ENCODE peak calls at places on chromosomes 13 and 19, in eight cellular contexts. Q is A172; V is mesothelial cell of epicardium; L is Kasumi-1; P is GF-D8; Z is activated T-helper 1 cell treated with anti-CD3 and anti-CD28 coated beads, Interleukin-12 subunit alpha, Interleukin-12 subunit beta, Interleukin-2, Interleukin-4 antibody, amounts not matched to agents 30 ng/mL and 10 ng/mL and 1 ng/mL, durations not matched to agents 14 hours and 24 hours and 36 hours; G is AG08395; U is iPS DF 6.9. S is an unnamed sample.

GRCh38 chr13:63190219-63190618 is 1774.6 kb upstream of the PCDH20 start:
- DNase-seq in Q (no peak), V (no peak), L (no peak), P (no peak), Z (no peak), G (no peak), U (no peak), S (no peak)

GRCh38 chr13:34833562-34834182 is 108.4 kb upstream of the NBEA start:
- DNase-seq in Q (no peak), V (no peak), L (no peak), P (no peak), Z (no peak), G (peak), U (peak), S (no peak)

GRCh38 chr19:34220472-34221063 is 33.8 kb upstream of the GARRE1 start:
- DNase-seq in Q (peak), V (peak), L (peak), P (peak), Z (peak), G (peak), U (peak), S (no peak)

GRCh38 chr19:36987091-36987490 is 71.0 kb downstream of the ZNF568 start:
- DNase-seq in Q (no peak), V (no peak), L (no peak), P (no peak), Z (no peak), G (no peak), U (no peak), S (no peak)

GRCh38 chr13:38202730-38203129 is 146.9 kb upstream of the UFM1 start:
- DNase-seq in Q (peak), V (no peak), L (no peak), P (no peak), Z (no peak), G (no peak), U (no peak), S (no peak)

GRCh38 chr19:45766293-45766918 is 2.6 kb downstream of the SIX5 start:
- DNase-seq in Q (no peak), V (no peak), L (no peak), P (no peak), Z (no peak), G (no peak), U (no peak), S (no peak)

GRCh38 chr19:34505321-34506025 is 23.9 kb downstream of the WTIP start:
- DNase-seq in Q (no peak), V (no peak), L (no peak), P (no peak), Z (no peak), G (peak), U (no peak), S (no peak)

GRCh38 chr13:32409561-32410440 is 18.1 kb downstream of the N4BP2L1 start:
- DNase-seq in Q (no peak), V (no peak), L (no peak), P (no peak), Z (no peak), G (peak), U (no peak), S (no peak)

GRCh38 chr19:16518061-16518460 is 21.9 kb downstream of the C19orf44 start:
- DNase-seq in Q (no peak), V (no peak), L (no peak), P (no peak), Z (no peak), G (no peak), U (no peak), S (no peak)

GRCh38 chr13:99959127-99959529 is 12.4 kb downstream of the ZIC5 start:
- DNase-seq in Q (no peak), V (no peak), L (no peak), P (no peak), Z (no peak), G (no peak), U (no peak), S (no peak)

GRCh38 chr13:73657821-73658540 is 476.2 kb downstream of the KLF12 start:
- DNase-seq in Q (no peak), V (no peak), L (no peak), P (no peak), Z (no peak), G (peak), U (no peak), S (no peak)

GRCh38 chr19:7596191-7596937 is 701 bp downstream of the CAMSAP3 start:
- DNase-seq in Q (no peak), V (no peak), L (no peak), P (no peak), Z (no peak), G (no peak), U (no peak), S (no peak)

GRCh38 chr13:52371736-52372247 is 34.2 kb downstream of the THSD1 start:
- DNase-seq in Q (peak), V (no peak), L (no peak), P (no peak), Z (no peak), G (peak), U (no peak), S (no peak)

GRCh38 chr13:40878321-40878720 is 88.9 kb downstream of the SLC25A15 start:
- DNase-seq in Q (no peak), V (no peak), L (no peak), P (no peak), Z (no peak), G (no peak), U (no peak), S (no peak)

GRCh38 chr19:290539-291521 is at the start of gene PLPP2:
- DNase-seq in Q (peak), V (no peak), L (no peak), P (no peak), Z (no peak), G (peak), U (peak), S (peak)

GRCh38 chr13:101416181-101417042 is at the start of gene NALCN:
- DNase-seq in Q (peak), V (peak), L (no peak), P (no peak), Z (no peak), G (peak), U (no peak), S (no peak)

GRCh38 chr19:21256722-21257121 is 72.5 kb downstream of the ZNF708 start:
- DNase-seq in Q (no peak), V (no peak), L (peak), P (no peak), Z (no peak), G (peak), U (peak), S (no peak)